ENCODE peak calls at places on chromosome 16, in four cellular contexts. M, Y, B and W are unnamed samples.

GRCh38 chr16:89557230-89557935 is 3.1 kb upstream of the RPL13 start:
- DNase-seq in M (peak; percentile 5), Y (peak; percentile 73), B (peak; percentile 73), W (peak; percentile 75)

GRCh38 chr16:2081201-2081600 is 33.4 kb downstream of the TSC2 start:
- DNase-seq in M (no peak), Y (no peak), B (no peak), W (no peak)

GRCh38 chr16:80703391-80704071 is 100.9 kb downstream of the CDYL2 start:
- DNase-seq in M (no peak), Y (no peak), B (no peak), W (no peak)

GRCh38 chr16:4500283-4500682 is 24.1 kb downstream of the HMOX2 start:
- DNase-seq in M (no peak), Y (no peak), B (no peak), W (no peak)

GRCh38 chr16:1863681-1864460 is 8.1 kb downstream of the MEIOB start:
- DNase-seq in M (peak; percentile 4), Y (no peak), B (no peak), W (peak; percentile 15)

GRCh38 chr16:78675312-78675711 is 575.9 kb downstream of the WWOX start:
- DNase-seq in M (no peak), Y (no peak), B (no peak), W (no peak)

GRCh38 chr16:23753908-23754593 is 775 bp upstream of the CHP2 start:
- DNase-seq in M (no peak), Y (no peak), B (no peak), W (no peak)

GRCh38 chr16:15553313-15554088 is 89.5 kb downstream of the MARF1 start:
- DNase-seq in M (no peak), Y (no peak), B (no peak), W (no peak)